ENCODE peak calls at places on chromosomes 16 and 17, in six cellular contexts. R is A549, S is K562, Z is Peyer's patch, X is hepatocyte, L is HL-60. H is an unnamed sample.

GRCh38 chr16:2969545-2970521 is 685 bp downstream of the PAQR4 start:
- DNase-seq in R (peak), S (peak), Z (peak), X (peak), L (no peak), H (peak)

GRCh38 chr16:87677830-87678229 is 75.5 kb downstream of the JPH3 start:
- DNase-seq in R (no peak), S (no peak), Z (no peak), X (no peak), L (no peak), H (no peak)

GRCh38 chr16:83744521-83744981 is 63.2 kb upstream of the HSBP1 start:
- DNase-seq in R (no peak), S (no peak), Z (peak), X (peak), L (no peak), H (peak)

GRCh38 chr16:80720759-80721470 is 83.5 kb downstream of the CDYL2 start:
- DNase-seq in R (no peak), S (no peak), Z (no peak), X (no peak), L (no peak), H (peak)

GRCh38 chr17:79658811-79659207 is 48.0 kb upstream of the RBFOX3 start:
- DNase-seq in R (peak), S (peak), Z (peak), X (peak), L (no peak), H (peak)

GRCh38 chr16:88366032-88366703 is 16.6 kb upstream of the ZNF469 start:
- DNase-seq in R (no peak), S (no peak), Z (no peak), X (no peak), L (no peak), H (no peak)

GRCh38 chr16:70473446-70474319 is 19.3 kb downstream of the FCSK start:
- DNase-seq in R (no peak), S (no peak), Z (no peak), X (no peak), L (no peak), H (peak)

GRCh38 chr16:46673320-46674013 is 15.5 kb downstream of the VPS35 start:
- DNase-seq in R (peak), S (peak), Z (peak), X (peak), L (no peak), H (peak)

GRCh38 chr17:16342979-16343378 is 10.3 kb downstream of the CENPV start:
- DNase-seq in R (no peak), S (no peak), Z (no peak), X (no peak), L (no peak), H (no peak)

GRCh38 chr17:40931311-40931710 is 6.1 kb downstream of the KRT23 start:
- DNase-seq in R (no peak), S (no peak), Z (no peak), X (no peak), L (no peak), H (no peak)

GRCh38 chr16:69110406-69110805 is 5.0 kb downstream of the HAS3 start:
- DNase-seq in R (no peak), S (no peak), Z (no peak), X (no peak), L (no peak), H (no peak)

GRCh38 chr17:58785097-58785496 is 29.4 kb downstream of the PPM1E start:
- DNase-seq in R (no peak), S (no peak), Z (no peak), X (no peak), L (no peak), H (no peak)

GRCh38 chr16:10979717-10980601 is 35.6 kb downstream of the CLEC16A start:
- DNase-seq in R (no peak), S (no peak), Z (no peak), X (peak), L (no peak), H (no peak)

GRCh38 chr17:42233148-42233547 is 38.9 kb upstream of the GHDC start:
- DNase-seq in R (no peak), S (no peak), Z (no peak), X (no peak), L (no peak), H (no peak)

GRCh38 chr16:22665803-22666202 is 148.2 kb upstream of the HS3ST2 start:
- DNase-seq in R (no peak), S (no peak), Z (no peak), X (no peak), L (no peak), H (no peak)

GRCh38 chr17:27430882-27431491 is 25.3 kb upstream of the KSR1 start:
- DNase-seq in R (peak), S (peak), Z (peak), X (peak), L (no peak), H (no peak)

GRCh38 chr16:30797670-30798309 is 10.8 kb upstream of the ZNF629 start:
- DNase-seq in R (no peak), S (no peak), Z (no peak), X (no peak), L (no peak), H (peak)

GRCh38 chr17:50545306-50545705 is 1.7 kb upstream of the SPATA20 start:
- DNase-seq in R (no peak), S (no peak), Z (no peak), X (no peak), L (no peak), H (no peak)

GRCh38 chr16:30122621-30123160 is 329 bp downstream of the MAPK3 start:
- DNase-seq in R (no peak), S (peak), Z (peak), X (peak), L (no peak), H (peak)

GRCh38 chr17:78141437-78142112 is 4.6 kb upstream of the C17orf99 start:
- DNase-seq in R (no peak), S (no peak), Z (peak), X (no peak), L (no peak), H (no peak)

GRCh38 chr17:73720187-73720834 is 76.1 kb upstream of the SDK2 start:
- DNase-seq in R (no peak), S (no peak), Z (no peak), X (no peak), L (no peak), H (no peak)

GRCh38 chr16:1776991-1777374 is 4.0 kb upstream of the MRPS34 start:
- DNase-seq in R (no peak), S (no peak), Z (no peak), X (no peak), L (no peak), H (no peak)

GRCh38 chr16:30896203-30896889 is at the start of gene CTF1:
- DNase-seq in R (no peak), S (peak), Z (peak), X (peak), L (no peak), H (peak)

GRCh38 chr16:57984443-57985203 is 13.7 kb upstream of the CNGB1 start:
- DNase-seq in R (peak), S (peak), Z (peak), X (peak), L (no peak), H (no peak)

GRCh38 chr17:48389903-48390302 is 40.1 kb downstream of the SKAP1 start:
- DNase-seq in R (no peak), S (no peak), Z (no peak), X (no peak), L (no peak), H (no peak)

GRCh38 chr17:77631307-77631706 is 327.2 kb upstream of the TNRC6C start:
- DNase-seq in R (no peak), S (no peak), Z (no peak), X (no peak), L (no peak), H (no peak)

GRCh38 chr16:11355862-11356261 is 10.6 kb downstream of the RMI2 start:
- DNase-seq in R (no peak), S (no peak), Z (no peak), X (no peak), L (no peak), H (no peak)

GRCh38 chr17:80106176-80106575 is 4.8 kb downstream of the GAA start:
- DNase-seq in R (no peak), S (no peak), Z (no peak), X (no peak), L (no peak), H (no peak)

GRCh38 chr17:34519286-34519685 is 60.1 kb upstream of the TMEM132E start:
- DNase-seq in R (no peak), S (peak), Z (no peak), X (no peak), L (peak), H (peak)

GRCh38 chr16:21194771-21195301 is 16.5 kb downstream of the ZP2 start:
- DNase-seq in R (no peak), S (no peak), Z (no peak), X (no peak), L (no peak), H (no peak)

GRCh38 chr16:67518676-67519075 is 10.0 kb upstream of the RIPOR1 start:
- DNase-seq in R (no peak), S (no peak), Z (no peak), X (no peak), L (no peak), H (peak)

GRCh38 chr16:67517178-67517492 is 11.5 kb upstream of the RIPOR1 start:
- DNase-seq in R (no peak), S (no peak), Z (no peak), X (no peak), L (no peak), H (peak)

GRCh38 chr16:67516296-67517177 is 12.1 kb upstream of the RIPOR1 start:
- DNase-seq in R (peak), S (no peak), Z (no peak), X (peak), L (no peak), H (no peak)

GRCh38 chr16:67521095-67521804 is 7.4 kb upstream of the RIPOR1 start:
- DNase-seq in R (peak), S (peak), Z (peak), X (peak), L (peak), H (peak)

GRCh38 chr16:67517661-67518423 is 10.8 kb upstream of the RIPOR1 start:
- DNase-seq in R (no peak), S (no peak), Z (peak), X (no peak), L (no peak), H (peak)
- H3K4me3 ChIP-seq in R (no peak), S (no peak), Z (peak), X (no peak), L (no peak), H (peak)

GRCh38 chr17:8318010-8318409 is 8.0 kb downstream of the ARHGEF15 start:
- DNase-seq in R (no peak), S (no peak), Z (no peak), X (no peak), L (no peak), H (no peak)

GRCh38 chr17:8312726-8313600 is 2.9 kb downstream of the ARHGEF15 start:
- DNase-seq in R (no peak), S (no peak), Z (no peak), X (no peak), L (no peak), H (no peak)

GRCh38 chr17:8314797-8315739 is 5.0 kb downstream of the ARHGEF15 start:
- DNase-seq in R (no peak), S (no peak), Z (no peak), X (peak), L (no peak), H (no peak)

GRCh38 chr17:8318536-8318935 is 8.5 kb downstream of the ARHGEF15 start:
- DNase-seq in R (no peak), S (no peak), Z (no peak), X (no peak), L (no peak), H (no peak)

GRCh38 chr17:8315740-8316217 is 5.7 kb downstream of the ARHGEF15 start:
- DNase-seq in R (no peak), S (no peak), Z (no peak), X (peak), L (no peak), H (no peak)
- H3K4me3 ChIP-seq in R (no peak), S (no peak), Z (no peak), X (no peak), L (no peak), H (no peak)

GRCh38 chr17:75088465-75088895 is 726 bp downstream of the SLC16A5 start:
- DNase-seq in R (no peak), S (no peak), Z (no peak), X (peak), L (no peak), H (no peak)
- H3K4me3 ChIP-seq in R (peak), S (no peak), Z (peak), X (peak), L (no peak), H (no peak)

GRCh38 chr17:3513305-3514035 is 37.7 kb downstream of the ASPA start:
- DNase-seq in R (no peak), S (peak), Z (no peak), X (no peak), L (no peak), H (no peak)

GRCh38 chr17:3512512-3513171 is 36.8 kb downstream of the ASPA start:
- DNase-seq in R (no peak), S (no peak), Z (peak), X (no peak), L (no peak), H (no peak)

GRCh38 chr17:3514873-3515272 is 39.1 kb downstream of the ASPA start:
- DNase-seq in R (no peak), S (no peak), Z (no peak), X (no peak), L (no peak), H (no peak)

GRCh38 chr17:3510090-3510489 is 34.3 kb downstream of the ASPA start:
- DNase-seq in R (no peak), S (no peak), Z (no peak), X (no peak), L (no peak), H (no peak)

GRCh38 chr17:3511841-3512511 is 36.2 kb downstream of the ASPA start:
- DNase-seq in R (no peak), S (no peak), Z (no peak), X (no peak), L (no peak), H (no peak)
- H3K4me3 ChIP-seq in R (no peak), S (no peak), Z (no peak), X (no peak), L (no peak), H (no peak)

GRCh38 chr16:24609740-24610420 is 70.5 kb downstream of the RBBP6 start:
- DNase-seq in R (no peak), S (no peak), Z (peak), X (peak), L (no peak), H (no peak)
- H3K4me3 ChIP-seq in R (no peak), S (no peak), Z (no peak), X (no peak), L (no peak), H (no peak)

GRCh38 chr17:2394775-2395191 is 6.1 kb downstream of the MNT start:
- DNase-seq in R (no peak), S (no peak), Z (no peak), X (no peak), L (no peak), H (no peak)

GRCh38 chr17:2397247-2398171 is 3.4 kb downstream of the MNT start:
- DNase-seq in R (no peak), S (no peak), Z (no peak), X (no peak), L (no peak), H (no peak)

GRCh38 chr17:2396568-2397246 is 4.2 kb downstream of the MNT start:
- DNase-seq in R (peak), S (peak), Z (peak), X (peak), L (peak), H (peak)

GRCh38 chr17:2395258-2396170 is 5.3 kb downstream of the MNT start:
- DNase-seq in R (peak), S (no peak), Z (no peak), X (peak), L (no peak), H (peak)

DNA sequence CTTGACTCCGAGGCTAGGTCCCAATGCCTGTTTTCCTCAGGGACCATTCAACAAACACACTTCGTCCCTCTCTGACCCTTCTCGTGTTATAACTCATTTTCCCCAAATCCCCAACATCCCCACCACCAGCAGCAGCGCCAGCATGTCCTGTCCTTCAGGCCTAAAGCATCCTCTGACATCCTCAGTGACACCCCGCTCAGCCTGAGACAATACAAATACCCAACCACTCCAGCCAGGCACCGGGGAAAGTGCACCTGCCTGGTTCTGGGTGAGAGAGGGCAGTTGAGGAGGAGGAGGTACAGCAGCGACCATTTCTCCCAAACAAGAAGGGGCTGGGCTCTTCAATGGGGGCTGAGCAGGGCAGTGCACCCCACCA is 4.7 kb downstream of the MNT start:
- DNase-seq in R (no peak), S (no peak), Z (no peak), X (no peak), L (no peak), H (no peak)
- H3K4me3 ChIP-seq in R (peak), S (peak), Z (peak), X (peak), L (peak), H (peak)

GRCh38 chr17:31537558-31537957 is 146.1 kb downstream of the RAB11FIP4 start:
- DNase-seq in R (no peak), S (no peak), Z (peak), X (no peak), L (no peak), H (peak)
- H3K4me3 ChIP-seq in R (no peak), S (no peak), Z (no peak), X (no peak), L (no peak), H (peak)

DNA sequence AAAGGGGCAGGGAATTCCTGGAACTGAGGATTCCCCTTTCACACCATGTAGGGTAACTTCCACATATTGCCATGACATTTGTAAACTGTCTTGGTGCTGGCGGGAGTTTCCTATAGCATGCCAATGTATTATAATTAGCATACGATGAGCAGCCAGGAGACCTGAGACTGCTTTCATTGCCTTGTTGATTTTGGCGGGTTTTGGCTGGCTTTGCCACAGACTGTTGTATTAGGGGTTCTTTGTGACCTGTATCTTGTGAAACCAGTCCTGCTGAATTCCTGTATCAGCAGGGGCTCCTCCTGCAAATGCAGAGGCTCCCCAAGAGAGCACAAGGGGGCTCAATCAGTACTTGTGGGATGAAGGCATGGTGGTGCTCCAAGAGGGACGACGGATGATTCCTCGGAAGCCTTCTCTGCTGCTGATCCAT is 104.4 kb upstream of the CACNG5 start:
- DNase-seq in R (no peak), S (no peak), Z (no peak), X (no peak), L (no peak), H (no peak)
- H3K4me3 ChIP-seq in R (no peak), S (no peak), Z (no peak), X (no peak), L (no peak), H (no peak)

GRCh38 chr16:4316732-4317461 is 1.0 kb downstream of the GLIS2 start:
- DNase-seq in R (no peak), S (no peak), Z (no peak), X (peak), L (no peak), H (no peak)

GRCh38 chr16:4316103-4316731 is 350 bp downstream of the GLIS2 start:
- DNase-seq in R (no peak), S (peak), Z (no peak), X (peak), L (no peak), H (peak)

GRCh38 chr16:4315185-4316102 is at the start of gene GLIS2:
- DNase-seq in R (peak), S (peak), Z (peak), X (peak), L (no peak), H (no peak)

GRCh38 chr16:4314532-4315184 is 1.2 kb upstream of the GLIS2 start:
- DNase-seq in R (peak), S (no peak), Z (no peak), X (peak), L (no peak), H (peak)

GRCh38 chr16:4313563-4314531 is 2.0 kb upstream of the GLIS2 start:
- DNase-seq in R (peak), S (peak), Z (no peak), X (peak), L (no peak), H (peak)
- H3K4me3 ChIP-seq in R (no peak), S (no peak), Z (no peak), X (no peak), L (no peak), H (no peak)

GRCh38 chr17:82098169-82098938 is at the start of gene FASN:
- DNase-seq in R (peak), S (peak), Z (peak), X (peak), L (peak), H (peak)

GRCh38 chr17:82098939-82099765 is 1.1 kb upstream of the FASN start:
- DNase-seq in R (no peak), S (peak), Z (peak), X (no peak), L (peak), H (peak)

GRCh38 chr17:82101767-82102679 is 4.0 kb upstream of the FASN start:
- DNase-seq in R (no peak), S (no peak), Z (no peak), X (no peak), L (no peak), H (no peak)

GRCh38 chr17:82101301-82101715 is 3.3 kb upstream of the FASN start:
- DNase-seq in R (no peak), S (no peak), Z (no peak), X (no peak), L (no peak), H (no peak)

DNA sequence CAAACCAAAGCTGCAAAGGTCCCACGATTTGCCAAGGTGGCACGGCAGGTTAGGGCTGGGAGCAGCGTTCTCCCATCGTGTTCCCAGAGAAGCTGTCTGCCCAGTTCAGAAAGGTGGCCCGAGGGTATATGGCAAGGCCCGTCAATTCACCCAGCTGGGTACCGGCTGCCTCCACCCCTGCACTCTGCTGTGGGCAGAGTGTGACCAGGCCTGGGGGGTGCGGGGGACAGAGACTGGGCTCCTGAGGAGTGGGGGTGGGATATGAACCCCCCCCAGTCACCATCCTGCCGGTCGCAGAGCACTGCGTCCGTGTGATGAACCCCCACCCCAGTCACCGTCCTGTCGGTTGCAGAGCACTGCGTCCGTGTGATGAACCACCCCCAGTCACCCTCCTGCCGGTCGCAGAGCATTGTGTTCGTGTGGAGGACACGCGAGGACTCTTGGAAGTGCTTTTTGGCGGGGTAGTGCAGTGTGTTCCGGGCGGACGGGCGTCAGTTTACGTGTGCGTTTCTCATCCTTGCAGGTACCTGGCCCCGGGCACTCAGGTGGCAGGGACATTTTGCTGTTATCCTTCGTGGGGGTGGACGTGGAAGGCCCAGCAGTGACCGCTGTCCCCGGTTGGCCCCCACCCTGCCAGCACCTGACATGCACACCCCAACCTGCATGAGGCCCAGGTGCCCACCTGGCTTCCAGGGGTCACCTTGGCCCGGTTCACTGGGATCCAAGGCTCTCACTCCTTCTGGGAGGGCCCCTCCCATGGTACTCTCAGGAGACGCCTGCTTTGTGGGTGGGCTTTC is 2.7 kb upstream of the FASN start:
- DNase-seq in R (no peak), S (no peak), Z (no peak), X (no peak), L (no peak), H (no peak)
- H3K4me3 ChIP-seq in R (no peak), S (no peak), Z (no peak), X (no peak), L (no peak), H (peak)

H was measured in Karpas-422.